ENCODE peak calls at places on chromosomes 13 and 19, in five cellular contexts. Z is A549, X is GM12878, V is transverse colon, A is stomach. Q is an unnamed sample.

GRCh38 chr13:98216135-98216565 is 39.1 kb upstream of the RNF113B start:
- DNase-seq in X (no peak), A (peak; percentile 67), V (no peak), Z (peak; percentile 13), Q (no peak)

GRCh38 chr19:14369399-14370168 is 11.7 kb upstream of the ADGRE5 start:
- DNase-seq in X (no peak), A (no peak), V (peak; percentile 50), Z (no peak), Q (no peak)

GRCh38 chr13:112742583-112742982 is 52.7 kb downstream of the ATP11A start:
- DNase-seq in X (no peak), Z (no peak), V (no peak), A (no peak), Q (no peak)

GRCh38 chr19:17625043-17625442 is 63.1 kb downstream of the UNC13A start:
- DNase-seq in A (no peak), X (no peak), V (no peak), Z (no peak), Q (no peak)

GRCh38 chr13:71722206-71722605 is 144.8 kb downstream of the DACH1 start:
- DNase-seq in Z (no peak), X (no peak), A (no peak), V (no peak), Q (no peak)

GRCh38 chr19:43620061-43621001 is 902 bp upstream of the ZNF428 start:
- DNase-seq in Z (no peak), V (no peak), X (no peak), A (no peak), Q (no peak)

GRCh38 chr19:40465025-40465780 is at the start of gene BLVRB:
- DNase-seq in A (no peak), Z (no peak), X (no peak), V (peak; percentile 63), Q (peak; percentile 61)

GRCh38 chr13:87661471-87661870 is 9.7 kb upstream of the SLITRK5 start:
- DNase-seq in V (no peak), Z (no peak), X (no peak), A (no peak), Q (no peak)

GRCh38 chr19:40150170-40150569 is 41.1 kb upstream of the MAP3K10 start:
- DNase-seq in Z (no peak), A (no peak), X (no peak), V (no peak), Q (no peak)

GRCh38 chr13:59643906-59644626 is 519.7 kb downstream of the DIAPH3 start:
- DNase-seq in X (no peak), Z (no peak), A (no peak), V (no peak), Q (no peak)

GRCh38 chr19:14439014-14439413 is 5.9 kb downstream of the PKN1 start:
- DNase-seq in A (no peak), V (no peak), Z (no peak), X (no peak), Q (no peak)

GRCh38 chr13:63643543-63643942 is 2227.9 kb upstream of the PCDH20 start:
- DNase-seq in A (no peak), Z (no peak), V (no peak), X (no peak), Q (no peak)

GRCh38 chr19:12956446-12957388 is at the start of gene GADD45GIP1:
- DNase-seq in X (peak; percentile 41), Z (peak; percentile 61), A (peak; percentile 79), V (peak; percentile 84), Q (peak; percentile 44)

GRCh38 chr19:22609630-22610029 is 24.5 kb upstream of the ZNF492 start:
- DNase-seq in X (no peak), Z (no peak), A (no peak), V (no peak), Q (no peak)

GRCh38 chr13:80664930-80665329 is 324.0 kb upstream of the SPRY2 start:
- DNase-seq in V (no peak), Z (no peak), X (no peak), A (no peak), Q (no peak)

GRCh38 chr19:14159059-14159458 is 22.7 kb upstream of the ASF1B start:
- DNase-seq in X (no peak), A (no peak), Z (no peak), V (no peak), Q (no peak)

GRCh38 chr13:24683833-24684599 is 3.8 kb downstream of the ATP12A start:
- DNase-seq in V (peak; percentile 72), X (no peak), Z (peak; percentile 61), A (peak; percentile 63), Q (peak; percentile 41)

GRCh38 chr13:66519259-66519658 is 710.9 kb downstream of the PCDH9 start:
- DNase-seq in Z (no peak), X (no peak), V (no peak), A (no peak), Q (no peak)

GRCh38 chr13:44715287-44716224 is 139.4 kb upstream of the TSC22D1 start:
- DNase-seq in X (no peak), A (no peak), V (no peak), Z (no peak), Q (peak; percentile 30)

GRCh38 chr19:46785054-46785979 is 3.1 kb downstream of the SLC1A5 start:
- DNase-seq in X (no peak), Z (no peak), A (no peak), V (no peak), Q (no peak)

GRCh38 chr19:11171144-11171543 is 15.6 kb upstream of the SPC24 start:
- DNase-seq in X (no peak), V (no peak), A (no peak), Z (no peak), Q (no peak)

GRCh38 chr19:14459703-14460102 is 15.5 kb downstream of the PTGER1 start:
- DNase-seq in X (no peak), V (no peak), A (no peak), Z (no peak), Q (no peak)

GRCh38 chr13:51105046-51105445 is 6.0 kb downstream of the C13orf42 start:
- DNase-seq in X (no peak), A (no peak), Z (no peak), V (no peak), Q (no peak)

GRCh38 chr13:51096131-51096530 is 14.9 kb downstream of the C13orf42 start:
- DNase-seq in X (no peak), V (no peak), A (no peak), Z (no peak), Q (no peak)

GRCh38 chr13:51097353-51098043 is 13.6 kb downstream of the C13orf42 start:
- DNase-seq in X (no peak), Z (no peak), A (no peak), V (no peak), Q (no peak)

GRCh38 chr13:51101636-51102218 is 9.3 kb downstream of the C13orf42 start:
- DNase-seq in Z (no peak), A (no peak), V (no peak), X (no peak), Q (no peak)
- TF ChIP-seq EP300 in Z (no peak), A (no peak), V (no peak), X (no peak), Q (no peak)

DNA sequence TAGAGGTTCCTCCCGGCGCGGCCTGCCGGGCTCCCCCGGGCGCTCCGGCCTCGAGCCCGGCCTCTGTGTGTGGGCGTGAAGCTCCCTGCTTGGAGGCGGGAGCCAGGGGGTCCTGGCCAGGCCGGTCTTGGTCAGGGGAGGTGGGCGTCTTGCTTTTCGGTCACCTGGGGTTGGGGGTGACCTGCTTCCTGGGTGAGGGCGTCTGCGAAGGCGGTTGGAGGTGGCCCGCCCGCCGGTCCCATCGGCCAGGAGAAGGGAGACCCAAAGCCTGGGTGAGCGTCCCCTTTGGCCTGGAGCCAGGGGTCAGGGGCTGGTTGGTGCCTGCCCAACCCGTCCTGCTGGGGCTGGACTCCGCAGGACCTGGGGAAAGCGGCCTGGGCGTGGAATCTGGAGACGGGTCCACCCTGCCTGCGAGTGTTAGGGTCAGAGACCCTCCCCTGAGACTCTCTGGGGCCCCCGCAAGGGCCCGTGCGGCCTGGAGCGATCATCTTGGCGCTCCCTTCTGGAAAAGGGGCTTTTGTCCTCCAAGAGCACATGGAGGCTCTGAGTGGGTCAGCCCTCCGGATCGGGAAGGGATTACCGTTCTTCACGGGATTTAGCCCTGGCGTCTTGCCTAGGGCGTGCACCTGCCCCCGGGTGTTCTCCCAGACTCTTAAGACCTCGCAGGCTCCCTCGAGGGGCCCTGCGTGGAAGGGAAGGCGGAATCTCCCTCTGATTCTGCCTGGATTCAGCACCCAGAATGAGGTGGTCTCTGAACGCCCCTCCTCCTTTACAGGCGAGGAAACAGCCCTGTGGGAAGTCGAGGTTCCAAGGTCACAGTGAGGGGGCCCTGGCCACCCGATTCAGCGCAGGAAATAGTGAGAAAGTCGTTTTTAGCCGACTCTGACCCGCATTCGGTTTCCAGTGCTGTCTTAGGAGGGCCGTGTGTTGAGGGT is 762 bp downstream of the BSG start:
- DNase-seq in A (peak; percentile 57), V (peak; percentile 64), Z (no peak), X (no peak), Q (no peak)
- H3K4me1 ChIP-seq in A (peaks cover 63% of the 10 kb centered on the region), V (peaks cover 53% of the 10 kb centered on the region), Z (peaks cover 29% of the 10 kb centered on the region), X (peaks cover 3% of the 10 kb centered on the region), Q (peaks cover 34% of the 10 kb centered on the region)

GRCh38 chr19:32580901-32581703 is at the start of gene PDCD5:
- DNase-seq in X (peak; percentile 51), Z (peak; percentile 98), V (peak; percentile 97), A (peak; percentile 97), Q (peak; percentile 89)
- TF ChIP-seq EP300 in X (no peak), Z (no peak), V (no peak), A (no peak), Q (peak; percentile 72)

GRCh38 chr13:110307697-110308376 is 753 bp downstream of the COL4A2 start:
- DNase-seq in Z (no peak), A (no peak), V (no peak), X (no peak), Q (no peak)

GRCh38 chr13:110309661-110310524 is 2.8 kb downstream of the COL4A2 start:
- DNase-seq in Z (no peak), A (no peak), V (no peak), X (no peak), Q (no peak)

GRCh38 chr13:110308377-110309158 is 1.5 kb downstream of the COL4A2 start:
- DNase-seq in X (no peak), Z (no peak), A (no peak), V (no peak), Q (no peak)

GRCh38 chr13:110310541-110311491 is 3.7 kb downstream of the COL4A2 start:
- DNase-seq in Z (no peak), X (no peak), A (no peak), V (no peak), Q (no peak)

GRCh38 chr13:110309159-110309476 is 2.0 kb downstream of the COL4A2 start:
- DNase-seq in X (no peak), A (no peak), V (no peak), Z (no peak), Q (no peak)
- H3K4me1 ChIP-seq in X (no peaks in the 10 kb centered on the region), A (peaks cover 84% of the 10 kb centered on the region), V (peaks cover 36% of the 10 kb centered on the region), Z (peaks cover 59% of the 10 kb centered on the region), Q (peaks cover 52% of the 10 kb centered on the region)

GRCh38 chr19:38015216-38015615 is 108.2 kb downstream of the SIPA1L3 start:
- DNase-seq in X (no peak), Z (no peak), A (no peak), V (no peak), Q (no peak)
- TF ChIP-seq EP300 in X (no peak), Z (no peak), A (no peak), V (no peak), Q (no peak)

Q was measured in tibial nerve.